ENCODE peak calls at places on chromosome 6, in four cellular contexts. Q is neuronal stem cell, P is IMR-90, S is keratinocyte. I is an unnamed sample.

GRCh38 chr6:97186416-97186999 is 96.5 kb downstream of the MMS22L start:
- DNase-seq in P (peak; percentile 65), Q (peak; percentile 53), S (no peak), I (peak; percentile 85)

GRCh38 chr6:170112583-170112860 is 178.4 kb downstream of the DLL1 start:
- DNase-seq in S (no peak), Q (no peak), P (no peak), I (no peak)

GRCh38 chr6:1916334-1916985 is 306.7 kb downstream of the FOXC1 start:
- DNase-seq in S (peak; percentile 61), Q (no peak), P (peak; percentile 83), I (no peak)

GRCh38 chr6:157908369-157909281 is 73.0 kb upstream of the SYNJ2 start:
- DNase-seq in Q (no peak), S (no peak), P (no peak), I (no peak)

GRCh38 chr6:89117285-89118108 is at the start of gene SRSF12:
- DNase-seq in S (no peak), P (peak; percentile 19), Q (peak; percentile 70), I (peak; percentile 84)

GRCh38 chr6:113489946-113490345 is 367.2 kb upstream of the MARCKS start:
- DNase-seq in P (no peak), S (no peak), Q (no peak), I (no peak)

GRCh38 chr6:88298446-88298845 is 132.3 kb upstream of the CNR1 start:
- DNase-seq in P (no peak), S (no peak), Q (no peak), I (no peak)

GRCh38 chr6:35730745-35731413 is 6.0 kb upstream of the ARMC12 start:
- DNase-seq in P (no peak), S (no peak), Q (no peak), I (no peak)

GRCh38 chr6:1396952-1397868 is 7.8 kb downstream of the FOXF2 start:
- DNase-seq in P (peak; percentile 98), Q (peak; percentile 72), S (peak; percentile 26), I (peak; percentile 90)

GRCh38 chr6:36936824-36937223 is 17.7 kb upstream of the PI16 start:
- DNase-seq in Q (no peak), S (no peak), P (no peak), I (peak; percentile 35)

GRCh38 chr6:140773276-140773675 is 1359.4 kb upstream of the GJE1 start:
- DNase-seq in P (no peak), Q (no peak), S (no peak), I (no peak)

GRCh38 chr6:121285041-121285440 is 49.2 kb downstream of the TBC1D32 start:
- DNase-seq in S (no peak), Q (no peak), P (peak; percentile 83), I (no peak)

GRCh38 chr6:32112436-32112980 is 3.4 kb upstream of the TNXB start:
- DNase-seq in S (no peak), Q (no peak), P (no peak), I (no peak)

GRCh38 chr6:32115623-32116022 is 6.5 kb upstream of the TNXB start:
- DNase-seq in S (no peak), P (no peak), Q (no peak), I (no peak)

GRCh38 chr6:32111424-32112066 is 2.4 kb upstream of the TNXB start:
- DNase-seq in Q (no peak), S (no peak), P (no peak), I (no peak)

GRCh38 chr6:32114853-32115252 is 5.7 kb upstream of the TNXB start:
- DNase-seq in P (peak; percentile 73), Q (no peak), S (no peak), I (no peak)

DNA sequence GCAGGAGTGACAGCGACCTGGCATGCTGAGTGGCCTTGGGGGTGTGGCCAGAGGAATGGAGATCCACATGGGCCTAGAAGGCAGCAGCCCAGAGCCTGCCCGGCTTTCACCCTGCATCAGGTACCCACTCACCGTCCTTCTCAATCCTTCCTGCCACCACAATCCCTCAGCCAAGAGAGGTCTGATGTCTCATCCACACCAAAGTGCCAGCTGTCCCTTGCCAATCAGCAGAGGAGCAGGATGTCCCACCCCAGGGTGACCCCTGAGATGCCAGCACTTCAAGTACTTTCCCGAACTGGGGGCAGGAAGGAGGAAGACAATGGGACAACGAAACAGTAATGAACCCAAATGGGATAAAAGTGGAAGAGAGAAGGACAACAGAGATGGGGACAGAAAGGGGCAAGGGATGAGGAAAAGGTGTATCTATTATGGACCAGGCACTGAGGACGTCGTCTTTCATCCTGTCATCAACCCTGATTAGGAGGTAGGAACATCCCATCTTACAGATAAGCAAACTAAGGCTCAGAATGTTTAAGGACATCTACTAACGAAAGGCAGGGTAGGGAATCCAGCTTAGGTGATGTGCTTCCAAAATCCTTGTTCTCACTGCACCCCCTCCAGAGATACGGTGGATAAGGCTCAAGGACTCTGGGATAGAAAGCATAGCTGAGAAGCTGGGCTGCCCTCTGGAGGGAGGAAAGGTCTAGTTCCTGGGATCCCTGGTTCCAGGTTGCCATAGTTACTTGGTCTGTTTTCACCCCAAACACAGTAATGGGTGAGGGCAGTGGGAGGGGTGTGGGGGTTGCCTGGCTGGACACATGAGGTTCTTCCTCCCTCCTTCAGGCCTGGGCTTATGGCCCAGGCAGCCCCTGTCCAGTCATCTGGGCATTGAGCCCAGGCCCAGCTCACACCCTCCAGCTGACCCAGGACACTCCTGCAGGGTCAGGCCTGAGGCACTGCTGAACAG is 4.5 kb upstream of the TNXB start:
- DNase-seq in Q (peak; percentile 56), S (no peak), P (peak; percentile 94), I (peak; percentile 83)
- H3K9ac ChIP-seq in Q (no peak overlapping the region), S (no peak overlapping the region), P (peak overlapping the region; percentile 2), I (no peak overlapping the region)

DNA sequence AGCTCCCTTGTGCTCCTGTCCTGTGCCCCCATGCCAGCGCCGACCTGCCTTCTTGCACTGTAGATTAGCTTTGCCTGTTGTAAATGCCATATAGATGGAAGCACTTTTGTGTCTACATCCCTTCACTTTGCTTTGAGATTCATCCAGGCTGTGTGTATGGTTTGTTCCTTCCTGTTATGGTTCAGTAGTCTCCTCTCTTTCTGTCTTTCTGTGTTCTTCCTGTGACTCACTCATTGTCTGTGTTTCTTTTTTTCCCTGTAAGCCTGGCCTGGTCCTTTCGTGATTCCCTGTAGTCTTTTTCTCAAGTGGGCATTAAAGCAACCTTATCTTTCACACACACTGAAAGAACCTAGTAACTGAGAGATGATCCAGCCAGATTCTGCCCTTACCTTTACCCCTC is 66.6 kb downstream of the JARID2 start:
- DNase-seq in Q (no peak), P (peak; percentile 62), S (no peak), I (no peak)
- H3K4me3 ChIP-seq in Q (no peak overlapping the region), P (no peak overlapping the region), S (no peak overlapping the region), I (no peak overlapping the region)

GRCh38 chr6:166470029-166470862 is 87.5 kb upstream of the MPC1 start:
- DNase-seq in P (no peak), S (no peak), Q (no peak), I (no peak)

GRCh38 chr6:166467436-166468000 is 84.8 kb upstream of the MPC1 start:
- DNase-seq in S (no peak), Q (no peak), P (no peak), I (no peak)

GRCh38 chr6:166471797-166472260 is 89.1 kb upstream of the MPC1 start:
- DNase-seq in S (no peak), P (no peak), Q (no peak), I (no peak)

GRCh38 chr6:166470863-166471410 is 88.2 kb upstream of the MPC1 start:
- DNase-seq in P (no peak), S (no peak), Q (no peak), I (no peak)

DNA sequence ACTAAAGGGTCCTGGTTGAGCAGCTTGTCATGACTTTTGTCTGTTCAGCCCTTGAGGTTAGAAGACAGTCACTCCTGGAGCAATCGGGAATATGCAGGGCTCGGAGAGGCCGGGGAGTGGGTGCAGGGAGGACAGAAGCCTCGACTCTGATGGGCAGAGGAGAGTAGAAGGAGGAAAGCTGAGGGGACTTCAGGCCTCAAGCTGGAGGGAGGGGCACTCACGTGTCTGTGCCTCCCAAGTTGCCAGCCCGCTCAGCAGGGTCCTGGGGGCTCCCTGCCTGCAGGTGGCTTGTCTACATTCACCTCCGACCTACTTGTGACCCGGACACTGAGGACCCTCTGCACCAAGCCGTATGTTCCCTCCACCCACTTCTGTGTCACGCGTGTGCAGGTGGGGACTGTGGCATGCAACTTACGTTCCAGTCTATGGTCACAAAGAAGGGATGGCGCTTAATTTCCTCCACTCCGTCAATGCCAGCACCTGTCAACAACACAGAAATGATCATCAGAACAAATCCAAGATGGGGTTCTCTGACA is 86.8 kb upstream of the MPC1 start:
- DNase-seq in S (no peak), Q (no peak), P (no peak), I (no peak)
- H3K9ac ChIP-seq in S (no peak overlapping the region), Q (no peak overlapping the region), P (no peak overlapping the region), I (no peak overlapping the region)

DNA sequence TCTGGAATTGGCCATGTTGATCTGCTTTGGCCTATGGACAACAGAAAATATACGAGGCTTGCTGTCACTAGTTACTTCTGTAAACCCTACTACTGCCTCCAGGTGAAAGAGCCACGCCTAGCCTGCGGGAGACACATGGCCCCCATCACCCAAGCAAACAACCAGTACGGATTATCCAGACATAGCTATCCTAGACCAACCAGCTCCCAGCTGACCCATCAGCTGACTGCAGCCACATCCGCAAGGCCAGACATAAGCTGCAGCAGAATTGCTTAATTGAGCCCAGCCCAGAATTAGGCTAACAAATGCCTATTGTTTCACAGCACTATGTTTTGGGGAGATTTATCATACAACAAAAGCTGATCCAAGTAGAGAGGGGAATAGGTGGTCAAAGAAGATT is 13.5 kb downstream of the REV3L start:
- DNase-seq in P (no peak), S (no peak), Q (no peak), I (peak; percentile 58)
- H3K4me3 ChIP-seq in P (no peak overlapping the region), S (no peak overlapping the region), Q (no peak overlapping the region), I (no peak overlapping the region)

GRCh38 chr6:26306248-26306647 is 58.8 kb upstream of the BTN3A2 start:
- DNase-seq in P (peak; percentile 43), S (no peak), Q (no peak), I (no peak)

GRCh38 chr6:26302941-26303559 is 61.9 kb upstream of the BTN3A2 start:
- DNase-seq in S (no peak), Q (no peak), P (no peak), I (no peak)

GRCh38 chr6:26301638-26302037 is 63.4 kb upstream of the BTN3A2 start:
- DNase-seq in Q (no peak), S (no peak), P (no peak), I (no peak)

GRCh38 chr6:26305097-26305841 is 59.7 kb upstream of the BTN3A2 start:
- DNase-seq in P (peak; percentile 87), Q (no peak), S (no peak), I (peak; percentile 93)

DNA sequence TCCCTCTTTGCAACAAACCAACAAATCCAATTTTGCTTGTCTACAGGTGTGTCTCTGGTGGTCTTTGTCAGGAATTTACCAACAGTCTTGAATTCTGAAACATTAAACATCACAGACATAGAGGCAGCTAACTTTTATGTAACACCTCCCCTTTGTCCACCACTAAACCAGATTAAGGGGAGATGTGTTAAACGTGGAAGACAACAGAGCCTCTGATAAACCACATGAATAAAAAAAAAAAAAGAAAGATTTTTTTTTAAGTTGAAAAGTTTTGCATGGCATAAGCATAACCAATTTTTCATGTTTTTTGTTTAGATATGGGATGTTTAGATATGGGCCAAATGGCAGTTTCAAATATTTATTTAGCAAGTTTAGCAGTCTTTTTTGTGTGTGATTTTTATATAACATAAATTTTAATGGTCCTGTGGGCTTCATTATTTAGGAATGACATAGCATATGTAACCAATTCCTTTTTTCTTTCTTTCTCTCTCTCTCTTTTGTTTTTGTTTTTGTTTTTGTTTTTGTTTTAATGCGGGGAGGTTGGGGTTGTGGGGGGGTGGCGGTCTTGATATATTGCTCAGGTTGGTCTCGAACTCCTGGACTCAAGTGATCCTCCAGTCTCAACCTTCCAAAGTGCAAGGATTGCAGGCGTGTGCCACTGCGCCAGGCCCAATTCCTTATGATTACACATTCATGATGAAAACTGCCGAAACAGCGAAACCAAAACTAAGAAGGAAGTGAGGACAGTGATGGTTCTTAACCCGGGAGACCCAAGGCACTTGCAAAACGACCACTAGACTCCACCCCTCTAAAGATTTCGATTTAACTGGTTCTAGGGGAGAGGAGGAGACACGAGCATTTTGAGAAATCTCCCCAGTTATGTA is 60.5 kb upstream of the BTN3A2 start:
- DNase-seq in P (peak; percentile 70), Q (no peak), S (no peak), I (no peak)
- H3K9ac ChIP-seq in P (peak overlapping the region; percentile 37), Q (no peak overlapping the region), S (peak overlapping the region; percentile 63), I (peak overlapping the region; percentile 21)

I was measured in endodermal cell.